ENCODE peak calls at places on chromosomes 5 and 9, in nine cellular contexts. S, B, P, V, R, G, Q, K and N are unnamed samples.

GRCh38 chr5:32810812-32811211 is 99.7 kb downstream of the NPR3 start:
- DNase-seq in S (no peak), B (no peak), P (no peak), V (no peak), R (peak), G (peak), Q (no peak), K (peak), N (peak)

GRCh38 chr5:61055434-61056006 is 106.7 kb downstream of the SMIM15 start:
- DNase-seq in S (peak), B (no peak), P (no peak), V (no peak), R (peak), G (no peak), Q (no peak), K (no peak), N (no peak)

GRCh38 chr9:99241106-99241505 is 19.0 kb downstream of the SEC61B start:
- DNase-seq in S (peak), B (no peak), P (no peak), V (no peak), R (no peak), G (no peak), Q (no peak), K (no peak), N (no peak)

GRCh38 chr9:115998661-115999060 is 154.9 kb upstream of the PAPPA start:
- DNase-seq in S (no peak), B (no peak), P (no peak), V (no peak), R (peak), G (no peak), Q (no peak), K (no peak), N (no peak)

GRCh38 chr5:134878403-134878802 is 4.2 kb downstream of the TXNDC15 start:
- DNase-seq in S (no peak), B (peak), P (peak), V (peak), R (no peak), G (no peak), Q (no peak), K (no peak), N (no peak)

GRCh38 chr9:136567651-136568287 is 21.9 kb upstream of the NOTCH1 start:
- DNase-seq in S (peak), B (peak), P (peak), V (no peak), R (peak), G (peak), Q (peak), K (peak), N (peak)

GRCh38 chr5:139156814-139157213 is 41.4 kb downstream of the SIL1 start:
- DNase-seq in S (no peak), B (no peak), P (no peak), V (no peak), R (no peak), G (peak), Q (no peak), K (no peak), N (no peak)

GRCh38 chr9:215631-216155 is 1.0 kb downstream of the DOCK8 start:
- DNase-seq in S (no peak), B (no peak), P (no peak), V (no peak), R (no peak), G (no peak), Q (no peak), K (no peak), N (no peak)

GRCh38 chr5:138990986-138991645 is 116.0 kb upstream of the LRRTM2 start:
- DNase-seq in S (no peak), B (no peak), P (no peak), V (no peak), R (no peak), G (no peak), Q (no peak), K (no peak), N (no peak)

GRCh38 chr9:70256123-70256551 is 2.6 kb upstream of the SMC5 start:
- DNase-seq in S (no peak), B (no peak), P (no peak), V (no peak), R (peak), G (peak), Q (no peak), K (no peak), N (no peak)

GRCh38 chr5:77390795-77391194 is 101.3 kb downstream of the WDR41 start:
- DNase-seq in S (no peak), B (no peak), P (no peak), V (no peak), R (peak), G (no peak), Q (no peak), K (no peak), N (no peak)

GRCh38 chr5:93107828-93108520 is 473.0 kb downstream of the NR2F1-AS1 start:
- DNase-seq in S (no peak), B (no peak), P (no peak), V (no peak), R (no peak), G (no peak), Q (no peak), K (no peak), N (no peak)

GRCh38 chr5:145824040-145824439 is 11.1 kb downstream of the PRELID2 start:
- DNase-seq in S (no peak), B (no peak), P (no peak), V (no peak), R (peak), G (no peak), Q (no peak), K (no peak), N (no peak)

GRCh38 chr5:14123974-14124482 is 19.1 kb upstream of the TRIO start:
- DNase-seq in S (no peak), B (no peak), P (no peak), V (no peak), R (no peak), G (no peak), Q (no peak), K (no peak), N (no peak)

GRCh38 chr9:38144421-38144820 is 75.4 kb upstream of the SHB start:
- DNase-seq in S (no peak), B (no peak), P (no peak), V (no peak), R (peak), G (no peak), Q (no peak), K (no peak), N (no peak)

GRCh38 chr9:129258823-129259301 is 80.8 kb upstream of the IER5L start:
- DNase-seq in S (no peak), B (no peak), P (no peak), V (peak), R (no peak), G (no peak), Q (no peak), K (no peak), N (no peak)

GRCh38 chr5:31023105-31023504 is 170.4 kb upstream of the CDH6 start:
- DNase-seq in S (no peak), B (no peak), P (no peak), V (no peak), R (peak), G (no peak), Q (no peak), K (no peak), N (no peak)

GRCh38 chr9:119453980-119454379 is 84.7 kb upstream of the BRINP1 start:
- DNase-seq in S (no peak), B (no peak), P (no peak), V (no peak), R (no peak), G (no peak), Q (no peak), K (no peak), N (no peak)

GRCh38 chr5:151037561-151038291 is 17.3 kb downstream of the GPX3 start:
- DNase-seq in S (no peak), B (no peak), P (no peak), V (no peak), R (peak), G (peak), Q (no peak), K (no peak), N (no peak)

GRCh38 chr5:87195104-87195581 is 72.5 kb upstream of the RASA1 start:
- DNase-seq in S (no peak), B (no peak), P (no peak), V (no peak), R (peak), G (no peak), Q (no peak), K (no peak), N (no peak)

GRCh38 chr5:169631360-169631759 is 5.7 kb upstream of the DOCK2 start:
- DNase-seq in S (no peak), B (no peak), P (no peak), V (no peak), R (peak), G (no peak), Q (no peak), K (no peak), N (no peak)

GRCh38 chr9:36398745-36399144 is 1.3 kb downstream of the RNF38 start:
- DNase-seq in S (no peak), B (no peak), P (no peak), V (no peak), R (peak), G (no peak), Q (no peak), K (no peak), N (no peak)

GRCh38 chr5:107572800-107573368 is 97.9 kb downstream of the EFNA5 start:
- DNase-seq in S (no peak), B (no peak), P (no peak), V (no peak), R (no peak), G (no peak), Q (no peak), K (no peak), N (no peak)
- H3K27ac ChIP-seq in S (no peak), B (peak), P (no peak), V (no peak), R (no peak), G (no peak), Q (no peak), K (no peak), N (peak)

GRCh38 chr5:132251220-132251725 is 6.2 kb upstream of the PDLIM4 start:
- DNase-seq in S (no peak), B (peak), P (no peak), V (no peak), R (peak), G (no peak), Q (peak), K (no peak), N (peak)
- TF ChIP-seq CTCF in S (no peak), B (no peak), P (no peak), V (no peak), R (no peak), G (no peak), Q (no peak), K (no peak), N (no peak)

DNA sequence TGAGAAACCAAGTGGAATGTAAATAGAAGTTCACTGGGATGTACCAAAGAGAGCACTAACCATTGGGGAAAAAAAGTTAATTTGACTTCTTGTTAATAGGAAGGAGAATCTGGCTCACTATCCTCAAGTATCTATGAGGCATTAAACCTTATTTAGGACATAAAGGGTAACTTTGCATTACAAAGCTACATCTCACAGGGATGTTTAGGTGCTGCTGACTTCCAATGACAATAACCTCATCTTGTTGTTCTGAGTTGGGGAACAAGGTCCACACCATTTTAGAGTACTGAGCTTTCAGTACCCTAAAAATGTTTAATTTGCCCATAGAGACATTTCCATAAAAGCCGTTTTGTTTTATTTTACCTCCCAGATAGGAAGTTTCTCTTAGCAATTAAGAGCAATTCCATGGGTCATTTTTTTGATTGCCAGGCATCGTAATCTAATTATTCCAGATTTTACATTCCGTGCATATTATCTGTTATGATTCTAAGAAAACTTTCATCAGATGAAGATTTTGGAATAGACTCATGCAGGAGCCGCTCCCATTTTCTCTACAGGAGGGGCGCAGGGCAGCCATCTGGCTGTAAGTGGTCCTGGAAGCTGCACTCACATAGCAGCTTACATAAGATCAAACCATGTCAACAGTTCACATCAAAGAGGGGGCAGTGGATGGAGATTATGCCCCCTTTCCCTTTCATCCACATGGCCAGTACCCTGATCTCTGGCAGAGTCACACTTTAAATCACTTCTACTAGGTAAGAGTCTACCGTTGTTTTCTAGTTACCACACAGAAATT is 73.5 kb upstream of the PCA3 start:
- DNase-seq in S (peak), B (no peak), P (no peak), V (no peak), R (no peak), G (no peak), Q (no peak), K (no peak), N (no peak)
- H3K27ac ChIP-seq in S (no peak), B (no peak), P (no peak), V (no peak), R (no peak), G (no peak), Q (no peak), K (no peak), N (peak)

DNA sequence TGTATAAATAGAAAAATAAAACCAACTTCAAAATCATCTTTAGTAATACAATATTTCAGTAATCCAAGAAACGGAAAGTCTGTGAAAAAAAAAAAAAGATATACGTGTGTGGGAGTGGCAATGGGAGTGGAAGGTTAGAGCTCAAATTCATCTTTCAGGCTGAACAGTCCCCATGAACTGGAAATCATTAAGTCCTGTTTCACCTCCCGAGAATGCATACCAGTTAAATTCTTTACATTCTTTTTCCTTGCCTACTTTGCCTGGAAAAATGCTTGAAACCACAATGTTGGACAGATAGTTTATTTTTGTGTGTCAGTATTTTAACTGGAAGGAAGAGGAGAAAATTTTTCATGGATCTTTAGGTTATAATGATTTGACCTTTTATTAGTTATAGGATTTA is 166.8 kb downstream of the MUSK start:
- DNase-seq in S (peak), B (no peak), P (no peak), V (no peak), R (peak), G (no peak), Q (no peak), K (no peak), N (no peak)
- TF ChIP-seq CTCF in S (no peak), B (no peak), P (no peak), V (no peak), R (no peak), G (no peak), Q (no peak), K (no peak), N (no peak)

GRCh38 chr5:154278172-154278571 is 87.6 kb downstream of the GALNT10 start:
- DNase-seq in S (no peak), B (no peak), P (no peak), V (no peak), R (peak), G (no peak), Q (no peak), K (no peak), N (no peak)
- H3K27ac ChIP-seq in S (no peak), B (no peak), P (no peak), V (no peak), R (no peak), G (no peak), Q (no peak), K (no peak), N (no peak)

DNA sequence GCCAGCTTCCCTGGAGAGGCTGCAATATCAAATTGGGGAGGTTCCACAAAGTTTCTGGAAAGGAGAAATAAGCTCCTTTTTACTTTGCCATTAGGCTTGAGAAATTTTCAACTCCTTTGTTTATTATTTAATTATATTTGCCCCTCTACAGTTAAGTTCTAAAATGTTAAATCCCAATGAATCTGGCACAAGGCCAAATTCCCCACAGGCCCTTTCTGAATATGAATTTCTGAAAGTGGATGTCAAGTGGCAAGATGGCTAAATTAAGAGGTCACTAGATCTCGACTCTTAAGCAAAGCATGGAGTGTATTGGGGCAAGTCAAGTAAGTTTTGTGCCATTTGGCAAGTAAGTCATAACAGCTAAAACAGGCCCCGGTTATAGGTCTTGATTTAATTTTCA is 117.0 kb downstream of the MARCHF3 start:
- DNase-seq in S (no peak), B (no peak), P (no peak), V (no peak), R (no peak), G (no peak), Q (no peak), K (no peak), N (no peak)
- TF ChIP-seq CTCF in S (no peak), B (no peak), P (no peak), V (no peak), R (no peak), G (no peak), Q (no peak), K (no peak), N (no peak)

DNA sequence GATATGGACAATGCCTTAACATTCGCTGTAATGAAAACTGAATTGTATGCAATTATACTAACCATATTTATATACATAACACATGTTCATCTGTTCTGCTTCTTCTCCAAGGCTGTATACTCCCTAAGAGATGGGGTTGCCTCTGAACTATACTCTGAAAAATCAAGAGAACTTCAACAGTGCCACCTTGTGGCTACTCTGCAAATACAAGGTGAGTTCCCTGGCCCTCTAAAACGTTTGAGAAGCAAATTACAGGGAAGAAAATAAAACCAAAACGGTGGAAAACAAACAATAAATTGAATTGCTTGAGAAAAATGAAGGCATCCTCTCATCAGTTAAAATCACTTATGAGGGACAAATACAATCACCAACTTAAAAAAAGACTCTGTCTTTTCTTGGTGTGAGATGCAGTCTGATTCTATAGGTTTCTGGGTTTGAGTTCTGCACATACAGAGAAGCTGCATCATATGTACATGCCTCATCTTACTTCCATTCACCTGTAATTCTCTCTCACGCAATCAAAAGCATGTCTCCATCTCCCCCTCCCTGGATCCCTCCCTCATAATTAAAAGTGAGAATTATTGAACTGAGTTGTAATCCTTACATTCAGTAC is 98.6 kb downstream of the FBXW11 start:
- DNase-seq in S (peak), B (peak), P (peak), V (no peak), R (peak), G (peak), Q (peak), K (no peak), N (no peak)
- H3K27ac ChIP-seq in S (no peak), B (no peak), P (no peak), V (no peak), R (no peak), G (no peak), Q (no peak), K (no peak), N (no peak)

GRCh38 chr5:34738381-34738780 is 82.3 kb downstream of the RAI14 start:
- DNase-seq in S (no peak), B (no peak), P (no peak), V (no peak), R (peak), G (no peak), Q (no peak), K (no peak), N (no peak)
- TF ChIP-seq CTCF in S (no peak), B (no peak), P (no peak), V (no peak), R (no peak), G (no peak), Q (no peak), K (no peak), N (no peak)